ENCODE peak calls at places on chromosomes 16 and 17, in nine cellular contexts. G, F, W, E, Q, U, M, K and A are unnamed samples.

GRCh38 chr17:61594294-61594825 is 3.3 kb upstream of the NACA2 start:
- DNase-seq in G (no peak), F (no peak), W (no peak), E (no peak), Q (no peak), U (no peak), M (no peak), K (no peak), A (no peak)

GRCh38 chr17:12579245-12579644 is 86.4 kb upstream of the MYOCD start:
- DNase-seq in G (no peak), F (no peak), W (no peak), E (no peak), Q (no peak), U (no peak), M (no peak), K (no peak), A (no peak)

GRCh38 chr17:38702900-38703741 is 2.0 kb upstream of the MLLT6 start:
- DNase-seq in G (no peak), F (no peak), W (no peak), E (no peak), Q (no peak), U (no peak), M (peak), K (no peak), A (no peak)

GRCh38 chr16:70250748-70251650 is 741 bp downstream of the EXOSC6 start:
- DNase-seq in G (peak), F (no peak), W (no peak), E (no peak), Q (no peak), U (no peak), M (peak), K (peak), A (peak)

GRCh38 chr17:73710095-73710592 is 65.9 kb upstream of the SDK2 start:
- DNase-seq in G (peak), F (no peak), W (peak), E (no peak), Q (peak), U (no peak), M (peak), K (peak), A (peak)

GRCh38 chr17:3879181-3879580 is 13.7 kb downstream of the CAMKK1 start:
- DNase-seq in G (peak), F (no peak), W (no peak), E (no peak), Q (no peak), U (no peak), M (no peak), K (no peak), A (no peak)

GRCh38 chr17:40541060-40541872 is 24.0 kb downstream of the CCR7 start:
- DNase-seq in G (no peak), F (no peak), W (no peak), E (peak), Q (no peak), U (peak), M (no peak), K (no peak), A (peak)

GRCh38 chr17:71398706-71399620 is 721.9 kb upstream of the SOX9 start:
- DNase-seq in G (no peak), F (no peak), W (no peak), E (no peak), Q (no peak), U (no peak), M (no peak), K (no peak), A (no peak)

GRCh38 chr16:69089091-69089912 is 16.2 kb upstream of the HAS3 start:
- DNase-seq in G (peak), F (no peak), W (no peak), E (no peak), Q (peak), U (no peak), M (peak), K (no peak), A (peak)

GRCh38 chr17:81365148-81365600 is 30.1 kb upstream of the BAHCC1 start:
- DNase-seq in G (no peak), F (no peak), W (no peak), E (peak), Q (no peak), U (no peak), M (peak), K (no peak), A (no peak)

GRCh38 chr16:9594047-9594446 is 502.6 kb downstream of the HAPSTR1 start:
- DNase-seq in G (no peak), F (no peak), W (no peak), E (no peak), Q (no peak), U (no peak), M (no peak), K (no peak), A (no peak)

GRCh38 chr17:12187658-12188057 is 167.0 kb downstream of the MAP2K4 start:
- DNase-seq in G (no peak), F (no peak), W (no peak), E (no peak), Q (no peak), U (no peak), M (no peak), K (no peak), A (no peak)

GRCh38 chr16:24920568-24920967 is 74.8 kb downstream of the SLC5A11 start:
- DNase-seq in G (no peak), F (no peak), W (no peak), E (no peak), Q (no peak), U (no peak), M (no peak), K (no peak), A (no peak)

GRCh38 chr16:69762843-69763556 is 868 bp downstream of the WWP2 start:
- DNase-seq in G (no peak), F (no peak), W (no peak), E (no peak), Q (no peak), U (no peak), M (peak), K (no peak), A (peak)

GRCh38 chr16:49643429-49644142 is 212.3 kb downstream of the ZNF423 start:
- DNase-seq in G (no peak), F (no peak), W (no peak), E (no peak), Q (no peak), U (no peak), M (no peak), K (no peak), A (no peak)

GRCh38 chr16:30151091-30151490 is 28.1 kb upstream of the MAPK3 start:
- DNase-seq in G (no peak), F (no peak), W (no peak), E (no peak), Q (no peak), U (no peak), M (no peak), K (no peak), A (no peak)

GRCh38 chr17:41775394-41776226 is 10.9 kb downstream of the JUP start:
- DNase-seq in G (no peak), F (no peak), W (no peak), E (no peak), Q (no peak), U (no peak), M (no peak), K (no peak), A (no peak)
- TF ChIP-seq EP300 in G (no peak), F (no peak), W (no peak), E (no peak), Q (no peak), U (no peak), M (no peak), K (no peak), A (no peak)

GRCh38 chr17:78486228-78486802 is 90.9 kb downstream of the DNAH17 start:
- DNase-seq in G (no peak), F (no peak), W (no peak), E (no peak), Q (no peak), U (no peak), M (no peak), K (no peak), A (no peak)

GRCh38 chr17:78485416-78486168 is 91.6 kb downstream of the DNAH17 start:
- DNase-seq in G (no peak), F (no peak), W (no peak), E (no peak), Q (no peak), U (no peak), M (no peak), K (no peak), A (no peak)

GRCh38 chr17:78488156-78488555 is 89.0 kb downstream of the DNAH17 start:
- DNase-seq in G (no peak), F (no peak), W (no peak), E (no peak), Q (no peak), U (no peak), M (no peak), K (no peak), A (no peak)

GRCh38 chr17:78486946-78487680 is 90.1 kb downstream of the DNAH17 start:
- DNase-seq in G (no peak), F (no peak), W (no peak), E (no peak), Q (no peak), U (no peak), M (no peak), K (no peak), A (no peak)

DNA sequence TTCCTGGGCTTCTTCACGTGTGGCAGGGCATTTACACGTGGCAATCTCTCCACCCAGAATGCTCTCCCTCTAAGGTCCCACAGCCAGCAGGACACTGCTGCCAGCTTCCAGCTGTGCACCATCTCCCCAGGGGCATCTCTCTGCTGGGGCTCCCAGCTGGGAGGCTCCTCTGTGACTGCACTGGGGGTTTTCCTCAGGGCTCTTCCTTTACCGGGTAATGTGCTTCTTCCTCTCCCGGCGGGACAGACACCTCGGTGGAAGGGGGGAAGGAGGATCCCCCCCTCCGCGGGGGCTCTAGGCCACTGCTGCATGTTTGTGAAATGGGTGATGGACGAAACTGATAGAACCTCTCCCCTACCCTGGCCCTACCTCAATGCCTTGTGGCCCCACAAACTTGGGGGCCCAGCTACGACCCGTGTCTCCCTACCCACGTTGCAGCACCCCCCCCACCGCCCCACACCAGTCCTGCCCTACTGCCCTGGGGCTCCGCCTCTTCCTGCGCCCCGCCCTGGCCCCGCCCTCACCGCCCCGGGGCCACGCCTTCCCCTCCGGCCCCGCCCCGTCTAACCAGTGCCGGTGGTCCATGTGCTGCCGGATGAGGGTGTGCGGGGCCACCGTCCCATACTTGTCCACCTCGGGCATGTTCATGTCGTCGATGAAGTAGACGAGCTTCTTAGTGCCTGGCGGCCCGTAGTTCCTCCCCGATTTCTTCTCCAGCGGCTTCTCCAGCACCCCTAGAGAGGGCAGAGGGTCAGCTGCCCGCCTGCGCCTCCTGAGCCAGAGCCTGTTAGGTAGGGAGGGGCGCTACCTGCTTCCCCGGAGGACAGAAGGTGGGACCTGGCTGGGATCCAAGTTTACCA is 92.7 kb downstream of the DNAH17 start:
- DNase-seq in G (no peak), F (no peak), W (no peak), E (no peak), Q (no peak), U (no peak), M (peak), K (peak), A (no peak)
- TF ChIP-seq EP300 in G (no peak), F (no peak), W (no peak), E (no peak), Q (no peak), U (no peak), M (no peak), K (no peak), A (no peak)

GRCh38 chr16:68087688-68088087 is 2.5 kb downstream of the NFATC3 start:
- DNase-seq in G (no peak), F (no peak), W (no peak), E (no peak), Q (no peak), U (no peak), M (peak), K (no peak), A (no peak)

GRCh38 chr16:68086860-68087268 is 1.7 kb downstream of the NFATC3 start:
- DNase-seq in G (no peak), F (no peak), W (no peak), E (no peak), Q (no peak), U (no peak), M (no peak), K (no peak), A (no peak)

GRCh38 chr16:68084504-68085258 is 489 bp upstream of the NFATC3 start:
- DNase-seq in G (peak), F (peak), W (peak), E (peak), Q (peak), U (peak), M (peak), K (peak), A (peak)

GRCh38 chr16:68085259-68086071 is at the start of gene NFATC3:
- DNase-seq in G (peak), F (peak), W (peak), E (peak), Q (no peak), U (peak), M (peak), K (peak), A (peak)

GRCh38 chr16:68086336-68086821 is 1.2 kb downstream of the NFATC3 start:
- DNase-seq in G (peak), F (no peak), W (no peak), E (no peak), Q (no peak), U (no peak), M (peak), K (peak), A (peak)
- TF ChIP-seq EP300 in G (no peak), F (no peak), W (no peak), E (no peak), Q (no peak), U (no peak), M (no peak), K (no peak), A (no peak)

GRCh38 chr17:28334666-28335200 is 539 bp downstream of the IFT20 start:
- DNase-seq in G (no peak), F (no peak), W (no peak), E (peak), Q (no peak), U (no peak), M (no peak), K (no peak), A (no peak)
- TF ChIP-seq EP300 in G (no peak), F (no peak), W (no peak), E (no peak), Q (no peak), U (no peak), M (no peak), K (no peak), A (no peak)

GRCh38 chr17:76262732-76263344 is 2.3 kb upstream of the UBALD2 start:
- DNase-seq in G (no peak), F (no peak), W (no peak), E (no peak), Q (no peak), U (no peak), M (no peak), K (no peak), A (no peak)
- TF ChIP-seq EP300 in G (no peak), F (no peak), W (no peak), E (no peak), Q (no peak), U (no peak), M (no peak), K (no peak), A (no peak)